ENCODE peak calls at places on chromosomes 4 and X, in four cellular contexts. Y is IMR-90, F is neuronal stem cell, P is H1. E is an unnamed sample. For H3K36me3, the result is how much of the 10 kb centered on the place peaks cover.

GRCh38 chrX:65690057-65690855 is 22.8 kb downstream of the MSN start:
- DNase-seq in P (no peak), Y (peak), F (no peak), E (peak)

GRCh38 chr4:123121241-123121907 is 199.0 kb upstream of the NUDT6 start:
- DNase-seq in P (no peak), Y (peak), F (no peak), E (peak)

GRCh38 chr4:60129740-60130139 is 1070.4 kb upstream of the ADGRL3 start:
- DNase-seq in F (no peak), P (no peak), Y (no peak), E (no peak)

GRCh38 chr4:40289366-40290188 is 45.6 kb upstream of the CHRNA9 start:
- DNase-seq in Y (peak), F (no peak), P (no peak), E (no peak)

GRCh38 chr4:48162162-48162561 is 28.1 kb upstream of the TXK start:
- DNase-seq in P (no peak), F (no peak), Y (peak), E (no peak)

GRCh38 chr4:54109226-54110018 is 9.5 kb downstream of the GSX2 start:
- DNase-seq in Y (no peak), F (no peak), P (peak), E (no peak)

GRCh38 chr4:177220376-177220775 is 89.3 kb upstream of the NEIL3 start:
- DNase-seq in Y (peak), F (no peak), P (no peak), E (no peak)

GRCh38 chr4:120829113-120829831 is 93.3 kb downstream of the PRDM5 start:
- DNase-seq in Y (peak), F (no peak), P (no peak), E (peak)

GRCh38 chrX:56994375-56995270 is 718 bp downstream of the SPIN3 start:
- DNase-seq in Y (peak), F (no peak), P (no peak), E (no peak)
- H3K23ac ChIP-seq in Y (peak), F (no peak), P (no peak), E (no peak)

GRCh38 chrX:48703228-48703627 is 6.7 kb downstream of the SUV39H1 start:
- DNase-seq in P (no peak), F (no peak), Y (no peak), E (no peak)
- H3K36me3 ChIP-seq in P (under half), F (under half), Y (under half), E (under half)

DNA sequence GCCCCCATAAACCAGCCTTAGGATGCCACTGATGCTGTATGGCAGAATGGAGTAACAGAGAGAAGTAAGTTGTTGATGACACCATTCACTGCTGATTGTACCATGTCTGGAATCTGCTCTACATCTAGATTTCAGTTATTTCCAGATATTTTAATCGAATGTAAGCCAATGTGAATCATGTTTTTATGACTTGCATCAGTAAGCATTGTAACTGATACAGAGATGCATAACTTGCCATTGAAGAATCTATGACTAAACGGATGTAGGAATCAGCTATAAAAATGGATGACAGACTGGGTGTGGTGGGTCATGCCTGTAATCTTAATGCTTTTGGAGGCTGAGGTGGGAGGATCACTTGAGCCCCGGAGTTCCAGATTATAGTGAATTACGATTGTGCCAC is 161.0 kb upstream of the GATB start:
- DNase-seq in P (no peak), F (no peak), Y (peak), E (no peak)
- H2AFZ ChIP-seq in P (no peak), F (no peak), Y (no peak), E (no peak)

DNA sequence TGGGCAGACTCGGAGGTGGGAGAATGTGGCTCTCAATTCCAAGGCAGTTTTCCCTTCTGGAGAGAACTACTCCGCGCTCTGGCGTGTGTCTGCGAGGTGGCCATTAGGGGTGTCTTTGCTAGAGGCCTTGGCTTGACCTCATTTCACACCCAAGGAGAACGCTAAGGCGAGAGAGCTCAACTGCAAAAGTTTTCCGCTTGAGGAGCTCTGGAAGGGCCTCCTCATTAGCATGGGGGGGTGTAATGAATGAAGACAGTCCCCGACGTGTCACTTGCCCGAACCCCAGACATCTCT is 708 bp upstream of the RBPJ start:
- DNase-seq in P (no peak), F (no peak), Y (peak), E (peak)
- H3K23ac ChIP-seq in P (no peak), F (peak), Y (peak), E (peak)

E was measured in mesenchymal stem cell.